ENCODE peak calls at places on chromosomes 11 and 22, in four cellular contexts. L is H7, T is NCI-H1092, K is T follicular helper cell. A is an unnamed sample.

GRCh38 chr11:2209900-2210321 is 38.3 kb upstream of the TH start:
- DNase-seq in L (peak; percentile 36), T (no peak), K (no peak), A (no peak)

GRCh38 chr11:65498042-65498726 is 661 bp upstream of the MALAT1 start:
- DNase-seq in L (no peak), T (peak; percentile 73), K (peak; percentile 43), A (peak; percentile 77)

GRCh38 chr11:113385749-113386148 is 1.8 kb upstream of the ANKK1 start:
- DNase-seq in L (no peak), T (no peak), K (no peak), A (no peak)

GRCh38 chr11:70364745-70365535 is 33.4 kb upstream of the CTTN start:
- DNase-seq in L (no peak), T (no peak), K (no peak), A (no peak)

GRCh38 chr11:35288311-35288710 is 131.0 kb downstream of the SLC1A2 start:
- DNase-seq in L (no peak), T (no peak), K (no peak), A (no peak)

GRCh38 chr11:94549166-94549565 is 5.4 kb downstream of the FUT4 start:
- DNase-seq in L (no peak), T (no peak), K (no peak), A (no peak)

GRCh38 chr22:32409977-32410376 is 2.1 kb downstream of the RTCB start:
- DNase-seq in L (no peak), T (no peak), K (no peak), A (no peak)

GRCh38 chr11:100827934-100828661 is 141.0 kb downstream of the ARHGAP42 start:
- DNase-seq in L (no peak), T (no peak), K (no peak), A (no peak)

GRCh38 chr11:96127596-96127959 is 203.7 kb upstream of the MTMR2 start:
- DNase-seq in L (no peak), T (no peak), K (no peak), A (no peak)

GRCh38 chr11:46537121-46537520 is 56.7 kb downstream of the AMBRA1 start:
- DNase-seq in L (no peak), T (no peak), K (no peak), A (no peak)

GRCh38 chr22:31400023-31400397 is 606 bp downstream of the DRG1 start:
- DNase-seq in L (no peak), T (no peak), K (no peak), A (no peak)

GRCh38 chr22:45867118-45867905 is 109.7 kb downstream of the WNT7B start:
- DNase-seq in L (peak; percentile 91), T (no peak), K (no peak), A (no peak)

GRCh38 chr22:39290724-39291161 is 28.7 kb downstream of the RPL3 start:
- DNase-seq in L (peak; percentile 80), T (no peak), K (no peak), A (no peak)

GRCh38 chr11:78633516-78634310 is 59.0 kb upstream of the NARS2 start:
- DNase-seq in L (no peak), T (no peak), K (no peak), A (no peak)

GRCh38 chr11:57641426-57641825 is 8.3 kb downstream of the YPEL4 start:
- DNase-seq in L (peak; percentile 58), T (no peak), K (no peak), A (peak; percentile 36)

GRCh38 chr22:37566329-37566837 is 6.1 kb downstream of the CDC42EP1 start:
- DNase-seq in L (no peak), T (no peak), K (no peak), A (no peak)

GRCh38 chr22:30920407-30920806 is 48.2 kb downstream of the MORC2 start:
- DNase-seq in L (peak; percentile 89), T (peak; percentile 14), K (peak; percentile 69), A (peak; percentile 11)

GRCh38 chr22:35648066-35649025 is at the start of gene APOL6:
- DNase-seq in L (peak; percentile 50), T (no peak), K (peak; percentile 22), A (peak; percentile 77)

GRCh38 chr11:79434263-79434662 is 6.6 kb downstream of the TENM4 start:
- DNase-seq in L (no peak), T (no peak), K (no peak), A (no peak)

GRCh38 chr11:33533668-33534067 is 167.0 kb downstream of the C11orf91 start:
- DNase-seq in L (no peak), T (no peak), K (no peak), A (no peak)

GRCh38 chr22:42228480-42228879 is 42.0 kb downstream of the TCF20 start:
- DNase-seq in L (no peak), T (peak; percentile 7), K (no peak), A (peak; percentile 24)

GRCh38 chr11:36600155-36600554 is 2.1 kb upstream of the RAG2 start:
- DNase-seq in L (peak; percentile 16), T (no peak), K (no peak), A (no peak)

GRCh38 chr11:23594755-23595154 is 734.5 kb upstream of the CCDC179 start:
- DNase-seq in L (no peak), T (no peak), K (no peak), A (no peak)

GRCh38 chr11:13260963-13261599 is 16.5 kb upstream of the BMAL1 start:
- DNase-seq in L (no peak), T (no peak), K (no peak), A (no peak)

GRCh38 chr11:45067966-45068365 is 78.5 kb upstream of the PRDM11 start:
- DNase-seq in L (no peak), T (no peak), K (no peak), A (no peak)

GRCh38 chr11:107898270-107898669 is 30.0 kb upstream of the RAB39A start:
- DNase-seq in L (peak; percentile 46), T (no peak), K (no peak), A (no peak)

GRCh38 chr11:6202036-6202435 is 3.0 kb downstream of the OR52W1 start:
- DNase-seq in L (no peak), T (no peak), K (no peak), A (no peak)

GRCh38 chr11:130203766-130204702 is 44.5 kb downstream of the ST14 start:
- DNase-seq in L (peak; percentile 22), T (no peak), K (no peak), A (no peak)

GRCh38 chr22:19292262-19293230 is 1.0 kb upstream of the CLTCL1 start:
- DNase-seq in L (no peak), T (no peak), K (no peak), A (no peak)

GRCh38 chr11:96321066-96321465 is 21.9 kb downstream of the MAML2 start:
- DNase-seq in L (no peak), T (no peak), K (no peak), A (no peak)

GRCh38 chr11:65708451-65708850 is 3.6 kb upstream of the KAT5 start:
- DNase-seq in L (no peak), T (no peak), K (no peak), A (no peak)

GRCh38 chr11:69943066-69943465 is 123.8 kb upstream of the FGF3 start:
- DNase-seq in L (no peak), T (no peak), K (no peak), A (no peak)

GRCh38 chr11:102966011-102966410 is 10.5 kb upstream of the MMP13 start:
- DNase-seq in L (no peak), T (no peak), K (no peak), A (no peak)

GRCh38 chr11:132452616-132453015 is 1079.7 kb downstream of the OPCML start:
- DNase-seq in L (no peak), T (no peak), K (no peak), A (no peak)

GRCh38 chr22:49703391-49703926 is 124.2 kb downstream of the BRD1 start:
- DNase-seq in L (peak; percentile 43), T (no peak), K (no peak), A (no peak)

GRCh38 chr11:26199341-26199740 is 132.6 kb upstream of the ANO3 start:
- DNase-seq in L (no peak), T (no peak), K (no peak), A (no peak)

A was measured in NCI-H2029 treated with DMSO at 0.1 percent for 48 hours.